ENCODE peak calls at places on chromosomes 6 and 20, in eight cellular contexts. One of them, this sample, is unnamed.
A peak's percentile ranks its signal among the peaks of the same experiment; 100 is the strongest.

GRCh38 chr6:42404494-42404893 is 47.2 kb downstream of the TRERF1 start:
- DNase-seq in hepatocyte: peak; percentile 80
- DNase-seq in H9: peak; percentile 70
- DNase-seq in body of pancreas: peak; percentile 38
- DNase-seq in IMR-90: peak; percentile 68
- DNase-seq in esophagus squamous epithelium: no peak
- DNase-seq in ovary: peak; percentile 26
- DNase-seq in psoas muscle: no peak
- DNase-seq in this sample: peak; percentile 73

GRCh38 chr6:154488802-154489437 is 21.6 kb downstream of the CNKSR3 start:
- DNase-seq in hepatocyte: no peak
- DNase-seq in H9: no peak
- DNase-seq in body of pancreas: no peak
- DNase-seq in IMR-90: peak; percentile 74
- DNase-seq in esophagus squamous epithelium: no peak
- DNase-seq in ovary: no peak
- DNase-seq in psoas muscle: no peak
- DNase-seq in this sample: peak; percentile 75

GRCh38 chr6:104460759-104461530 is 398.8 kb downstream of the HACE1 start:
- DNase-seq in hepatocyte: no peak
- DNase-seq in H9: no peak
- DNase-seq in body of pancreas: no peak
- DNase-seq in IMR-90: no peak
- DNase-seq in esophagus squamous epithelium: no peak
- DNase-seq in ovary: no peak
- DNase-seq in psoas muscle: no peak
- DNase-seq in this sample: no peak

GRCh38 chr6:71544906-71545305 is 256.3 kb downstream of the OGFRL1 start:
- DNase-seq in hepatocyte: no peak
- DNase-seq in H9: no peak
- DNase-seq in body of pancreas: no peak
- DNase-seq in IMR-90: no peak
- DNase-seq in esophagus squamous epithelium: no peak
- DNase-seq in ovary: no peak
- DNase-seq in psoas muscle: no peak
- DNase-seq in this sample: no peak

GRCh38 chr6:74891358-74891811 is 314.5 kb downstream of the COL12A1 start:
- DNase-seq in hepatocyte: no peak
- DNase-seq in H9: no peak
- DNase-seq in body of pancreas: peak; percentile 30
- DNase-seq in IMR-90: peak; percentile 83
- DNase-seq in esophagus squamous epithelium: no peak
- DNase-seq in ovary: peak; percentile 70
- DNase-seq in psoas muscle: no peak
- DNase-seq in this sample: no peak

GRCh38 chr20:63400486-63401210 is 39.5 kb upstream of the CHRNA4 start:
- DNase-seq in hepatocyte: no peak
- DNase-seq in H9: no peak
- DNase-seq in body of pancreas: no peak
- DNase-seq in IMR-90: no peak
- DNase-seq in esophagus squamous epithelium: no peak
- DNase-seq in ovary: no peak
- DNase-seq in psoas muscle: no peak
- DNase-seq in this sample: no peak

GRCh38 chr6:6923605-6924004 is 184.2 kb upstream of the RREB1 start:
- DNase-seq in hepatocyte: no peak
- DNase-seq in H9: no peak
- DNase-seq in body of pancreas: no peak
- DNase-seq in IMR-90: no peak
- DNase-seq in esophagus squamous epithelium: no peak
- DNase-seq in ovary: no peak
- DNase-seq in psoas muscle: no peak
- DNase-seq in this sample: no peak

GRCh38 chr6:66103954-66104353 is 396.9 kb upstream of the EYS start:
- DNase-seq in hepatocyte: no peak
- DNase-seq in H9: no peak
- DNase-seq in body of pancreas: no peak
- DNase-seq in IMR-90: peak; percentile 0
- DNase-seq in esophagus squamous epithelium: no peak
- DNase-seq in ovary: no peak
- DNase-seq in psoas muscle: no peak
- DNase-seq in this sample: no peak

GRCh38 chr20:62605236-62605948 is 36.9 kb upstream of the SLCO4A1 start:
- DNase-seq in hepatocyte: no peak
- DNase-seq in H9: no peak
- DNase-seq in body of pancreas: no peak
- DNase-seq in IMR-90: no peak
- DNase-seq in esophagus squamous epithelium: no peak
- DNase-seq in ovary: no peak
- DNase-seq in psoas muscle: no peak
- DNase-seq in this sample: no peak

GRCh38 chr6:43334466-43335095 is 26.0 kb upstream of the CRIP3 start:
- DNase-seq in hepatocyte: peak; percentile 67
- DNase-seq in H9: peak; percentile 36
- DNase-seq in body of pancreas: peak; percentile 13
- DNase-seq in IMR-90: peak; percentile 69
- DNase-seq in esophagus squamous epithelium: no peak
- DNase-seq in ovary: no peak
- DNase-seq in psoas muscle: no peak
- DNase-seq in this sample: no peak

GRCh38 chr6:147651249-147652063 is 143.0 kb downstream of the SAMD5 start:
- DNase-seq in hepatocyte: no peak
- DNase-seq in H9: peak; percentile 46
- DNase-seq in body of pancreas: peak; percentile 27
- DNase-seq in IMR-90: peak; percentile 51
- DNase-seq in esophagus squamous epithelium: no peak
- DNase-seq in ovary: no peak
- DNase-seq in psoas muscle: no peak
- DNase-seq in this sample: peak; percentile 84

GRCh38 chr6:84280639-84281038 is 53.2 kb upstream of the CEP162 start:
- DNase-seq in hepatocyte: no peak
- DNase-seq in H9: no peak
- DNase-seq in body of pancreas: no peak
- DNase-seq in IMR-90: no peak
- DNase-seq in esophagus squamous epithelium: no peak
- DNase-seq in ovary: no peak
- DNase-seq in psoas muscle: no peak
- DNase-seq in this sample: no peak

GRCh38 chr6:8194499-8194898 is 92.2 kb upstream of the EEF1E1 start:
- DNase-seq in hepatocyte: no peak
- DNase-seq in H9: no peak
- DNase-seq in body of pancreas: no peak
- DNase-seq in IMR-90: no peak
- DNase-seq in esophagus squamous epithelium: no peak
- DNase-seq in ovary: no peak
- DNase-seq in psoas muscle: no peak
- DNase-seq in this sample: peak; percentile 9

GRCh38 chr20:32018269-32019155 is 8.3 kb downstream of the CCM2L start:
- DNase-seq in hepatocyte: peak; percentile 90
- DNase-seq in H9: peak; percentile 96
- DNase-seq in body of pancreas: peak; percentile 85
- DNase-seq in IMR-90: no peak
- DNase-seq in esophagus squamous epithelium: no peak
- DNase-seq in ovary: no peak
- DNase-seq in psoas muscle: no peak
- DNase-seq in this sample: peak; percentile 39

GRCh38 chr6:3471286-3471685 is 14.4 kb upstream of the SLC22A23 start:
- DNase-seq in hepatocyte: no peak
- DNase-seq in H9: no peak
- DNase-seq in body of pancreas: peak; percentile 12
- DNase-seq in IMR-90: no peak
- DNase-seq in esophagus squamous epithelium: no peak
- DNase-seq in ovary: no peak
- DNase-seq in psoas muscle: no peak
- DNase-seq in this sample: no peak

GRCh38 chr20:59794555-59794954 is 138.9 kb downstream of the SYCP2 start:
- DNase-seq in hepatocyte: no peak
- DNase-seq in H9: no peak
- DNase-seq in body of pancreas: no peak
- DNase-seq in IMR-90: no peak
- DNase-seq in esophagus squamous epithelium: no peak
- DNase-seq in ovary: no peak
- DNase-seq in psoas muscle: no peak
- DNase-seq in this sample: no peak

GRCh38 chr6:28606424-28607391 is 81.0 kb downstream of the GPX5 start:
- DNase-seq in hepatocyte: peak; percentile 83
- DNase-seq in H9: peak; percentile 81
- DNase-seq in body of pancreas: peak; percentile 13
- DNase-seq in IMR-90: peak; percentile 72
- DNase-seq in esophagus squamous epithelium: no peak
- DNase-seq in ovary: peak; percentile 20
- DNase-seq in psoas muscle: no peak
- DNase-seq in this sample: peak; percentile 78

GRCh38 chr6:26286168-26286854 is 78.7 kb upstream of the BTN3A2 start:
- DNase-seq in hepatocyte: peak; percentile 86
- DNase-seq in H9: peak; percentile 56
- DNase-seq in body of pancreas: peak; percentile 80
- DNase-seq in IMR-90: peak; percentile 68
- DNase-seq in esophagus squamous epithelium: no peak
- DNase-seq in ovary: peak; percentile 54
- DNase-seq in psoas muscle: peak; percentile 74
- DNase-seq in this sample: no peak

GRCh38 chr20:51404297-51405060 is 138.0 kb downstream of the NFATC2 start:
- DNase-seq in hepatocyte: no peak
- DNase-seq in H9: peak; percentile 29
- DNase-seq in body of pancreas: peak; percentile 41
- DNase-seq in IMR-90: no peak
- DNase-seq in esophagus squamous epithelium: peak; percentile 29
- DNase-seq in ovary: no peak
- DNase-seq in psoas muscle: no peak
- DNase-seq in this sample: no peak

GRCh38 chr6:111700135-111700690 is 94.5 kb upstream of the TRAF3IP2 start:
- DNase-seq in hepatocyte: no peak
- DNase-seq in H9: no peak
- DNase-seq in body of pancreas: no peak
- DNase-seq in IMR-90: no peak
- DNase-seq in esophagus squamous epithelium: no peak
- DNase-seq in ovary: no peak
- DNase-seq in psoas muscle: no peak
- DNase-seq in this sample: peak; percentile 96
- H3K27ac ChIP-seq in hepatocyte: no peak overlapping the region
- H3K27ac ChIP-seq in H9: no peak overlapping the region
- H3K27ac ChIP-seq in body of pancreas: no peak overlapping the region
- H3K27ac ChIP-seq in IMR-90: no peak overlapping the region
- H3K27ac ChIP-seq in esophagus squamous epithelium: no peak overlapping the region
- H3K27ac ChIP-seq in ovary: no peak overlapping the region
- H3K27ac ChIP-seq in psoas muscle: no peak overlapping the region
- H3K27ac ChIP-seq in this sample: peak overlapping the region; percentile 45

GRCh38 chr6:89786970-89787369 is 32.6 kb downstream of the MDN1 start:
- DNase-seq in hepatocyte: no peak
- DNase-seq in H9: no peak
- DNase-seq in body of pancreas: no peak
- DNase-seq in IMR-90: no peak
- DNase-seq in esophagus squamous epithelium: no peak
- DNase-seq in ovary: no peak
- DNase-seq in psoas muscle: no peak
- DNase-seq in this sample: no peak
- H3K4me1 ChIP-seq in hepatocyte: peaks cover 8% of the 10 kb centered on the region
- H3K4me1 ChIP-seq in H9: no peaks in the 10 kb centered on the region
- H3K4me1 ChIP-seq in body of pancreas: no peaks in the 10 kb centered on the region
- H3K4me1 ChIP-seq in IMR-90: no peaks in the 10 kb centered on the region
- H3K4me1 ChIP-seq in esophagus squamous epithelium: no peaks in the 10 kb centered on the region
- H3K4me1 ChIP-seq in ovary: no peaks in the 10 kb centered on the region
- H3K4me1 ChIP-seq in psoas muscle: no peaks in the 10 kb centered on the region
- H3K4me1 ChIP-seq in this sample: no peaks in the 10 kb centered on the region

DNA sequence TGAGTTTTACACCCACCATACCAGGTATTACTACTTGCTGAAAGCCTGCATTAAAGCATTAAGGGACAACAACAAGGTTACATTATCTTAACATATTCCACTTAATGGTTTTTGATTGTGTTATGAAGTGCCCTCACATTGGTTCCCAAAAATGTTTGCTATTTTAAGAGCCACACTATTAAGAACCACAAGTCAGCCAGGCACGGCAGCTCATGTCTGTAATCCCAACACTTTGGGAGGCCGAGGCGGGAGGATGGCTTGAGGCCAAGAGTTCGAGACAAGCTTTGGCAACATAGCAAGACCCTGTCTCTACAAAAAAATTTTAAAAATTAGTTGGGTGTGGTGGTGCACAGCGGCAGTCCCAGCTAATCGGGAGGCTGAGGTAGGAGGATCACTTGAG is 28.2 kb downstream of the ATXN1 start:
- DNase-seq in hepatocyte: no peak
- DNase-seq in H9: no peak
- DNase-seq in body of pancreas: no peak
- DNase-seq in IMR-90: no peak
- DNase-seq in esophagus squamous epithelium: no peak
- DNase-seq in ovary: no peak
- DNase-seq in psoas muscle: no peak
- DNase-seq in this sample: no peak
- H3K27ac ChIP-seq in hepatocyte: no peak overlapping the region
- H3K27ac ChIP-seq in H9: no peak overlapping the region
- H3K27ac ChIP-seq in body of pancreas: no peak overlapping the region
- H3K27ac ChIP-seq in IMR-90: no peak overlapping the region
- H3K27ac ChIP-seq in esophagus squamous epithelium: no peak overlapping the region
- H3K27ac ChIP-seq in ovary: no peak overlapping the region
- H3K27ac ChIP-seq in psoas muscle: no peak overlapping the region
- H3K27ac ChIP-seq in this sample: no peak overlapping the region

GRCh38 chr6:53546256-53546655 is 1.4 kb upstream of the GCLC start:
- DNase-seq in hepatocyte: no peak
- DNase-seq in H9: no peak
- DNase-seq in body of pancreas: no peak
- DNase-seq in IMR-90: peak; percentile 84
- DNase-seq in esophagus squamous epithelium: no peak
- DNase-seq in ovary: no peak
- DNase-seq in psoas muscle: no peak
- DNase-seq in this sample: no peak

GRCh38 chr6:53544500-53545308 is at the start of gene GCLC:
- DNase-seq in hepatocyte: peak; percentile 96
- DNase-seq in H9: peak; percentile 95
- DNase-seq in body of pancreas: peak; percentile 96
- DNase-seq in IMR-90: peak; percentile 95
- DNase-seq in esophagus squamous epithelium: peak; percentile 71
- DNase-seq in ovary: peak; percentile 93
- DNase-seq in psoas muscle: peak; percentile 97
- DNase-seq in this sample: peak; percentile 97

GRCh38 chr6:53543341-53544010 is 1.4 kb downstream of the GCLC start:
- DNase-seq in hepatocyte: no peak
- DNase-seq in H9: no peak
- DNase-seq in body of pancreas: peak; percentile 40
- DNase-seq in IMR-90: peak; percentile 89
- DNase-seq in esophagus squamous epithelium: no peak
- DNase-seq in ovary: no peak
- DNase-seq in psoas muscle: no peak
- DNase-seq in this sample: peak; percentile 28

GRCh38 chr6:53541900-53542299 is 3.0 kb downstream of the GCLC start:
- DNase-seq in hepatocyte: no peak
- DNase-seq in H9: no peak
- DNase-seq in body of pancreas: no peak
- DNase-seq in IMR-90: no peak
- DNase-seq in esophagus squamous epithelium: no peak
- DNase-seq in ovary: no peak
- DNase-seq in psoas muscle: no peak
- DNase-seq in this sample: no peak

DNA sequence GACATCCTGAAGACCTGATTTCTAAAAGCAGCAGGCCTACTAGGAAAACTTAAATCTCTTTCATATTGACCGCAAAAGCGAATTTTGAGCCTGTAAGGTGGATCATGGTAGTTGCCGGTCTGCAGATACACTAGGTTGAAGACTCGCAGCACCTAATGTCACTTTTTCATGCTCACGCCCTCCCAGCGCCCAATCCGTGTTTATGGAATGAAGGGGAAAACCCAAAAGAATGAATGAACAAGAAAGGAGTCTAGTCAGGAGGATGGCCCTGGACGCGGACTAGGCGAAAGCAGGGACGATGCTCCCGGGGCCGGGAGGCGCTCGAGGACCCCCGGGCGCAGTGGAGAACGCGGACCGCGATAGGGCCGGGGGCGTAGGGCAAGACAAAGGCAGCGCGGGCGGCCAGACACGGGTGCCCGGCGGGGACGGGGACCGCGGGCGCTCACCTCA is 826 bp downstream of the GCLC start:
- DNase-seq in hepatocyte: peak; percentile 37
- DNase-seq in H9: no peak
- DNase-seq in body of pancreas: no peak
- DNase-seq in IMR-90: peak; percentile 27
- DNase-seq in esophagus squamous epithelium: no peak
- DNase-seq in ovary: peak; percentile 11
- DNase-seq in psoas muscle: no peak
- DNase-seq in this sample: no peak
- H3K4me1 ChIP-seq in hepatocyte: peaks cover 20% of the 10 kb centered on the region
- H3K4me1 ChIP-seq in H9: peaks cover 2% of the 10 kb centered on the region
- H3K4me1 ChIP-seq in body of pancreas: peaks cover 44% of the 10 kb centered on the region
- H3K4me1 ChIP-seq in IMR-90: peaks cover 18% of the 10 kb centered on the region
- H3K4me1 ChIP-seq in esophagus squamous epithelium: peaks cover 32% of the 10 kb centered on the region
- H3K4me1 ChIP-seq in ovary: peaks cover 3% of the 10 kb centered on the region
- H3K4me1 ChIP-seq in psoas muscle: peaks cover 46% of the 10 kb centered on the region
- H3K4me1 ChIP-seq in this sample: peaks cover 55% of the 10 kb centered on the region

This sample was measured in SJSA1.